ENCODE peak calls at places on chromosomes 11 and 22, in seven cellular contexts. E, N, W, K, T, G and U are unnamed samples.
A peak's percentile ranks its signal among the peaks of the same experiment; 100 is the strongest.

GRCh38 chr11:77115181-77115611 is 12.6 kb downstream of the OMP start:
- DNase-seq in G (peak; percentile 69), E (no peak), N (no peak), T (no peak), W (no peak), K (no peak), U (no peak)

GRCh38 chr11:126106929-126107328 is 44.3 kb upstream of the CDON start:
- DNase-seq in N (no peak), T (no peak), E (no peak), K (no peak), G (no peak), W (no peak), U (no peak)

GRCh38 chr11:111285205-111286079 is 12.9 kb upstream of the POU2AF3 start:
- DNase-seq in G (no peak), K (no peak), E (no peak), T (no peak), W (no peak), N (no peak), U (no peak)

GRCh38 chr11:27234961-27235360 is 128.1 kb downstream of the CCDC34 start:
- DNase-seq in K (no peak), N (no peak), T (no peak), G (no peak), W (no peak), E (no peak), U (no peak)

GRCh38 chr22:30270841-30271240 is 4.2 kb upstream of the OSM start:
- DNase-seq in E (no peak), N (no peak), W (no peak), K (peak; percentile 73), G (no peak), T (no peak), U (no peak)

GRCh38 chr11:61711493-61711892 is 31.3 kb downstream of the DAGLA start:
- DNase-seq in K (no peak), G (no peak), N (no peak), W (no peak), E (peak; percentile 87), T (no peak), U (no peak)

GRCh38 chr11:128330203-128330602 is 257.2 kb downstream of the ETS1 start:
- DNase-seq in T (no peak), E (no peak), N (no peak), K (no peak), G (no peak), W (no peak), U (no peak)

GRCh38 chr22:32880906-32881596 is 79.5 kb downstream of the TIMP3 start:
- DNase-seq in W (no peak), E (peak; percentile 85), T (no peak), K (no peak), N (no peak), G (no peak), U (peak; percentile 40)

GRCh38 chr22:26646158-26646557 is 11.2 kb upstream of the MIAT start:
- DNase-seq in G (no peak), N (no peak), W (no peak), K (no peak), T (no peak), E (no peak), U (peak; percentile 58)

GRCh38 chr11:58465690-58466089 is 23.7 kb upstream of the OR5B12 start:
- DNase-seq in K (no peak), W (no peak), N (no peak), G (no peak), E (no peak), T (no peak), U (no peak)

GRCh38 chr11:75840560-75840959 is 25.6 kb downstream of the UVRAG start:
- DNase-seq in N (no peak), W (no peak), E (no peak), K (no peak), G (no peak), T (no peak), U (no peak)

GRCh38 chr11:61327669-61328071 is 5.2 kb downstream of the DDB1 start:
- DNase-seq in G (no peak), E (no peak), W (no peak), T (no peak), N (no peak), K (no peak), U (no peak)

GRCh38 chr11:8567597-8568198 is 26.3 kb downstream of the STK33 start:
- DNase-seq in W (no peak), E (no peak), T (no peak), N (no peak), G (no peak), K (no peak), U (no peak)

GRCh38 chr22:36360871-36361383 is 26.8 kb downstream of the MYH9 start:
- DNase-seq in E (no peak), W (no peak), G (no peak), N (no peak), K (no peak), T (no peak), U (no peak)

GRCh38 chr22:29320546-29320945 is 5.0 kb upstream of the RASL10A start:
- DNase-seq in E (no peak), W (no peak), N (no peak), K (no peak), T (no peak), G (no peak), U (no peak)

GRCh38 chr22:22745225-22746060 is 101.0 kb downstream of the GGTLC2 start:
- DNase-seq in W (peak; percentile 70), K (no peak), E (peak; percentile 2), G (peak; percentile 10), N (no peak), T (peak; percentile 47), U (no peak)

GRCh38 chr11:9748361-9748970 is 84.6 kb downstream of the SWAP70 start:
- DNase-seq in W (peak; percentile 75), G (peak; percentile 89), T (peak; percentile 46), N (no peak), K (peak; percentile 43), E (peak; percentile 58), U (peak; percentile 48)

GRCh38 chr11:2663915-2664314 is 35.9 kb downstream of the KCNQ1OT1 start:
- DNase-seq in G (no peak), K (no peak), W (no peak), E (no peak), N (no peak), T (no peak), U (no peak)

GRCh38 chr11:120091701-120092100 is 46.2 kb downstream of the TRIM29 start:
- DNase-seq in N (no peak), E (no peak), T (no peak), G (no peak), W (no peak), K (no peak), U (no peak)

GRCh38 chr11:117997436-117998200 is 11.4 kb downstream of the IL10RA start:
- DNase-seq in T (no peak), W (peak; percentile 76), E (no peak), K (no peak), N (no peak), G (no peak), U (no peak)

GRCh38 chr11:119342023-119342300 is 1.3 kb upstream of the C1QTNF5 start:
- DNase-seq in K (no peak), E (no peak), T (no peak), N (no peak), W (no peak), G (no peak), U (no peak)

GRCh38 chr11:28528217-28528616 is 420.0 kb downstream of the METTL15 start:
- DNase-seq in N (no peak), K (no peak), G (no peak), W (no peak), T (no peak), E (no peak), U (no peak)

GRCh38 chr22:19719055-19719482 is 4.3 kb upstream of the GP1BB start:
- DNase-seq in T (no peak), E (no peak), W (no peak), K (no peak), G (no peak), N (no peak), U (no peak)

GRCh38 chr11:117824571-117825537 is at the start of gene FXYD2:
- DNase-seq in W (peak; percentile 53), E (no peak), K (no peak), T (no peak), G (no peak), N (no peak), U (no peak)

GRCh38 chr22:43183496-43184263 is 3.3 kb downstream of the TTLL12 start:
- DNase-seq in W (no peak), K (no peak), T (no peak), G (no peak), N (no peak), E (no peak), U (no peak)